ENCODE peak calls at places on chromosomes 12 and 14, in four cellular contexts. One of them, this sample, is unnamed.

GRCh38 chr12:90055071-90055470 is 346.4 kb upstream of the ATP2B1 start:
- DNase-seq in GM12878: no peak
- DNase-seq in H1: no peak
- DNase-seq in HepG2: no peak
- DNase-seq in this sample: no peak

GRCh38 chr12:104536841-104537240 is 80.1 kb downstream of the CHST11 start:
- DNase-seq in GM12878: no peak
- DNase-seq in H1: no peak
- DNase-seq in HepG2: no peak
- DNase-seq in this sample: no peak

GRCh38 chr14:68497016-68497415 is 295.9 kb downstream of the ZFP36L1 start:
- DNase-seq in GM12878: no peak
- DNase-seq in H1: no peak
- DNase-seq in HepG2: no peak
- DNase-seq in this sample: no peak

GRCh38 chr12:96047151-96047620 is 11.8 kb upstream of the LTA4H start:
- DNase-seq in GM12878: no peak
- DNase-seq in H1: no peak
- DNase-seq in HepG2: no peak
- DNase-seq in this sample: no peak

GRCh38 chr14:103705524-103706284 is 9.5 kb downstream of the XRCC3 start:
- DNase-seq in GM12878: no peak
- DNase-seq in H1: no peak
- DNase-seq in HepG2: no peak
- DNase-seq in this sample: no peak

GRCh38 chr14:100523536-100524025 is 63.6 kb downstream of the BEGAIN start:
- DNase-seq in GM12878: no peak
- DNase-seq in H1: no peak
- DNase-seq in HepG2: no peak
- DNase-seq in this sample: no peak

GRCh38 chr14:22926316-22926715 is 2.9 kb downstream of the PRMT5 start:
- DNase-seq in GM12878: no peak
- DNase-seq in H1: no peak
- DNase-seq in HepG2: no peak
- DNase-seq in this sample: no peak

GRCh38 chr12:31832740-31833540 is 104.1 kb upstream of the AMN1 start:
- DNase-seq in GM12878: peak; percentile 73
- DNase-seq in H1: no peak
- DNase-seq in HepG2: no peak
- DNase-seq in this sample: no peak

GRCh38 chr14:56666716-56667115 is 87.1 kb downstream of the TMEM260 start:
- DNase-seq in GM12878: no peak
- DNase-seq in H1: no peak
- DNase-seq in HepG2: no peak
- DNase-seq in this sample: no peak

GRCh38 chr14:57831981-57832380 is 33.9 kb downstream of the SLC35F4 start:
- DNase-seq in GM12878: no peak
- DNase-seq in H1: peak; percentile 43
- DNase-seq in HepG2: no peak
- DNase-seq in this sample: peak; percentile 15

GRCh38 chr12:42145197-42145549 is 499 bp upstream of the GXYLT1 start:
- DNase-seq in GM12878: no peak
- DNase-seq in H1: no peak
- DNase-seq in HepG2: no peak
- DNase-seq in this sample: no peak

GRCh38 chr14:81221579-81222102 is 882 bp upstream of the GTF2A1 start:
- DNase-seq in GM12878: no peak
- DNase-seq in H1: no peak
- DNase-seq in HepG2: no peak
- DNase-seq in this sample: no peak

GRCh38 chr14:104856869-104857860 is 7.9 kb upstream of the CEP170B start:
- DNase-seq in GM12878: no peak
- DNase-seq in H1: no peak
- DNase-seq in HepG2: no peak
- DNase-seq in this sample: no peak

GRCh38 chr12:106839343-106839742 is 64.9 kb downstream of the RIC8B start:
- DNase-seq in GM12878: no peak
- DNase-seq in H1: no peak
- DNase-seq in HepG2: no peak
- DNase-seq in this sample: no peak

GRCh38 chr12:19530631-19531020 is 91.3 kb downstream of the AEBP2 start:
- DNase-seq in GM12878: no peak
- DNase-seq in H1: no peak
- DNase-seq in HepG2: no peak
- DNase-seq in this sample: no peak

GRCh38 chr14:103706551-103707328 is 8.5 kb downstream of the XRCC3 start:
- DNase-seq in GM12878: no peak
- DNase-seq in H1: no peak
- DNase-seq in HepG2: no peak
- DNase-seq in this sample: no peak

DNA sequence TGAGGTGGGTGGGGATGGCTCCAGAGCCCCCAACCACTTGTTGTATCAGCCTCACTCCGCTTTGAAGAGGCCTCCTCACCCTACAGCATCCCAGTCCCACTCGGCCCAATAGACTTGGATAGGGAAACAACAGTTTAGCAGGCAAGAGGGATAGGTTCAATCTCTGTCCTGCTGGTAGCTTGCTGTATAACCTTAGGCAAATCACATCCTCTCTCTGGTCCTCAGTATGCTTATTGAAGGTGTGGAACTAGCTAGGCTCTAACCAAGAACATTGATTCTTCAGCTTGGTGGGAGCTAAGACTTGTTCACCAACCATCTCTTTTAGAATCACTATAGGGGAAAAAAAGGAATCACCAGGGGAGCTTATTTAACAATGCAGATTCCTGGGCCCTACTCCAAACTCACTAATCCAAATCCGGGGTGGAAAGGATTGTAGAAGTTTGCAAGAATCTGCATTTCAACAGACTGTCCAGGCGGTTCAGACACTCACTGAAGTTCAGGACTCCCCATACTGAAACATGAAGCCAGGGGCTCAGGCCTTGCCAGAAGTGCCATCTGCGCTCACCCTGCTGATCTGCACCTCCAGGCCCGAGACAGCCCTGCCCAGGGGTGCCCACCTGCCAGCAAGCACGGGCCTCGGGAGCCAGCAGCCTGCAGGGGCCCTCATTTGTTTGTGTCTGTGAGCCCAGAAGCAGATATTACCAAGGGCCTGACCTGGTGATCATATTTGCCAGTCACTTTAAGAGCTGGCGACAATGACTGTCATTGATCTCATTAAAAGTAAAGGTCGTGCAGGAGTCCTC is 113.0 kb downstream of the ADCK1 start:
- DNase-seq in GM12878: no peak
- DNase-seq in H1: no peak
- DNase-seq in HepG2: no peak
- DNase-seq in this sample: peak; percentile 3
- H3K9ac ChIP-seq in GM12878: no peak overlapping the region
- H3K9ac ChIP-seq in H1: no peak overlapping the region
- H3K9ac ChIP-seq in HepG2: no peak overlapping the region
- H3K9ac ChIP-seq in this sample: no peak overlapping the region

GRCh38 chr12:75917704-75918103 is 113.9 kb downstream of the PHLDA1 start:
- DNase-seq in GM12878: no peak
- DNase-seq in H1: no peak
- DNase-seq in HepG2: no peak
- DNase-seq in this sample: no peak
- TF ChIP-seq SUZ12 in GM12878: no peak
- TF ChIP-seq SUZ12 in H1: no peak
- TF ChIP-seq SUZ12 in HepG2: no peak
- TF ChIP-seq SUZ12 in this sample: no peak

GRCh38 chr14:72783741-72784140 is 110.2 kb downstream of the DPF3 start:
- DNase-seq in GM12878: no peak
- DNase-seq in H1: no peak
- DNase-seq in HepG2: no peak
- DNase-seq in this sample: no peak

GRCh38 chr14:72788255-72788654 is 105.6 kb downstream of the DPF3 start:
- DNase-seq in GM12878: no peak
- DNase-seq in H1: no peak
- DNase-seq in HepG2: no peak
- DNase-seq in this sample: no peak

GRCh38 chr14:72788972-72789728 is 104.8 kb downstream of the DPF3 start:
- DNase-seq in GM12878: no peak
- DNase-seq in H1: no peak
- DNase-seq in HepG2: no peak
- DNase-seq in this sample: no peak

GRCh38 chr14:72787841-72788240 is 106.1 kb downstream of the DPF3 start:
- DNase-seq in GM12878: no peak
- DNase-seq in H1: no peak
- DNase-seq in HepG2: no peak
- DNase-seq in this sample: no peak

GRCh38 chr14:72786377-72787350 is 107.2 kb downstream of the DPF3 start:
- DNase-seq in GM12878: no peak
- DNase-seq in H1: no peak
- DNase-seq in HepG2: no peak
- DNase-seq in this sample: no peak
- TF ChIP-seq YY1 in GM12878: no peak
- TF ChIP-seq YY1 in H1: no peak
- TF ChIP-seq YY1 in HepG2: no peak
- TF ChIP-seq YY1 in this sample: no peak

GRCh38 chr14:30770376-30770775 is 104.0 kb upstream of the COCH start:
- DNase-seq in GM12878: no peak
- DNase-seq in H1: no peak
- DNase-seq in HepG2: no peak
- DNase-seq in this sample: no peak
- H3K9ac ChIP-seq in GM12878: no peak overlapping the region
- H3K9ac ChIP-seq in H1: no peak overlapping the region
- H3K9ac ChIP-seq in HepG2: no peak overlapping the region
- H3K9ac ChIP-seq in this sample: no peak overlapping the region

GRCh38 chr12:122407208-122407607 is 15.3 kb downstream of the CLIP1 start:
- DNase-seq in GM12878: no peak
- DNase-seq in H1: no peak
- DNase-seq in HepG2: no peak
- DNase-seq in this sample: no peak
- TF ChIP-seq SUZ12 in GM12878: no peak
- TF ChIP-seq SUZ12 in H1: no peak
- TF ChIP-seq SUZ12 in HepG2: no peak
- TF ChIP-seq SUZ12 in this sample: no peak

GRCh38 chr12:120678572-120678971 is 8.4 kb upstream of the MLEC start:
- DNase-seq in GM12878: no peak
- DNase-seq in H1: no peak
- DNase-seq in HepG2: no peak
- DNase-seq in this sample: no peak

GRCh38 chr12:120674172-120674571 is 12.8 kb upstream of the MLEC start:
- DNase-seq in GM12878: no peak
- DNase-seq in H1: no peak
- DNase-seq in HepG2: no peak
- DNase-seq in this sample: no peak

GRCh38 chr12:120680165-120680738 is 6.7 kb upstream of the MLEC start:
- DNase-seq in GM12878: no peak
- DNase-seq in H1: no peak
- DNase-seq in HepG2: no peak
- DNase-seq in this sample: no peak

GRCh38 chr12:120677765-120678473 is 9.0 kb upstream of the MLEC start:
- DNase-seq in GM12878: peak; percentile 82
- DNase-seq in H1: no peak
- DNase-seq in HepG2: no peak
- DNase-seq in this sample: no peak
- TF ChIP-seq YY1 in GM12878: no peak
- TF ChIP-seq YY1 in H1: no peak
- TF ChIP-seq YY1 in HepG2: no peak
- TF ChIP-seq YY1 in this sample: no peak

DNA sequence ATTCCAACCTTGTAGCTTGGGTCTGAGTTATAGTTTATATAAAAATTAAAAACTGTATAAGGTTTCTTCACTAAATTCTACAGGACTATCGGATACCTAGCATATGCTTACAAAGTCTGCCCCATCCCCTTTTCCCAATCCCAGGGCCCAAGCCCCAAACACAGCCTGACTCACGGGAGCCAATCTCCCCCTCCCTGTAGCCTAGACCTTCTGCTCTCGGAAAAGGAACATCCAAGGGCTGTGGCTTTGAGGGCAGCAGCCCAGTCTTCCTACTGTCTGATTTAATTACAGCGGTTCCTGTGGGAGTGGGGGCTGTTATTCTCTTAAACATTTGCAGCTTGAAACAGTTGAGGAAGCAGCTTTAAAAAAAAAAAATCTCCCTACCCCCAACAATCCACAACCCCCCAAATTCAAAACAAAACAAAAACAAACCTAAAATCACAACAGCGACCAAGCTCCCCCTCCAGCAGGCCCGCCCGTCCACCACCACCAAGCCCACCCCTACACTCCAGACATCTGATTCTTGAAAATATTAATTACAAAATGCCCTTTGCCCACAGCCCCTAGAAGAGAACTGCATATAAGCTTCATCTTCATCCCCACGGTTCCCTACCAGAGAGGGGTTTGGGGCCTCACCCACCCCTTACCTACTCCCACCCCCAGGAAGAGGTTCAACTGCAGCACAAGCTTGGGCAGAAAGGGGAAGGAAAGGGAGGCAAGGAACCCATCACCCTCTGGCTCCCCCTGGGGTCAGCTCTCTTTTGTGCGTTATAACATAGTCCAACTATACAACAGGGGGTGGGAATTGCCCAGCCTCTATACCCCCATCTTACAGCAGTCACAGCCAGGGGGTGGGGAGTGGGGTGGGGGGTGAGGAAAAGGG is 1.1 kb upstream of the PRKAG1 start:
- DNase-seq in GM12878: no peak
- DNase-seq in H1: no peak
- DNase-seq in HepG2: peak; percentile 39
- DNase-seq in this sample: no peak
- H3K9ac ChIP-seq in GM12878: peak overlapping the region; percentile 90
- H3K9ac ChIP-seq in H1: no peak overlapping the region
- H3K9ac ChIP-seq in HepG2: peak overlapping the region; percentile 38
- H3K9ac ChIP-seq in this sample: no peak overlapping the region

This sample was measured in NT2/D1.